ENCODE peak calls at places on chromosomes 3 and 15, in four cellular contexts. Y is HL-60, W is K562, I is GM12878. R is an unnamed sample.

GRCh38 chr3:101340591-101340990 is 20.2 kb upstream of the IMPG2 start:
- DNase-seq in W (no peak), I (no peak), Y (no peak), R (no peak)

GRCh38 chr3:129343643-129344360 is 65.1 kb downstream of the HMCES start:
- DNase-seq in I (no peak), Y (peak), W (peak), R (peak)

GRCh38 chr15:22947101-22948000 is 32.8 kb downstream of the CYFIP1 start:
- DNase-seq in W (no peak), Y (no peak), I (no peak), R (no peak)

GRCh38 chr15:60372756-60373155 is 25.0 kb downstream of the ANXA2 start:
- DNase-seq in I (no peak), W (no peak), Y (no peak), R (no peak)

GRCh38 chr3:153319691-153320552 is 157.9 kb downstream of the RAP2B start:
- DNase-seq in I (no peak), Y (no peak), W (no peak), R (no peak)

GRCh38 chr3:56855856-56856538 is 54.2 kb upstream of the ARHGEF3 start:
- DNase-seq in W (peak), I (no peak), Y (no peak), R (no peak)

GRCh38 chr3:105367063-105367405 is 325 bp downstream of the ALCAM start:
- DNase-seq in Y (no peak), W (no peak), I (no peak), R (no peak)

GRCh38 chr3:197749315-197749600 is 425 bp upstream of the FYTTD1 start:
- DNase-seq in W (peak), Y (no peak), I (no peak), R (peak)

GRCh38 chr15:63763476-63764123 is 70.1 kb downstream of the HERC1 start:
- DNase-seq in W (no peak), I (peak), Y (no peak), R (peak)

GRCh38 chr15:88036154-88036839 is 220.2 kb downstream of the NTRK3 start:
- DNase-seq in I (no peak), W (no peak), Y (no peak), R (no peak)

GRCh38 chr3:140712301-140712700 is 34.4 kb downstream of the TRIM42 start:
- DNase-seq in Y (no peak), I (no peak), W (no peak), R (no peak)

GRCh38 chr3:195181781-195182469 is 89.0 kb downstream of the XXYLT1 start:
- DNase-seq in I (no peak), W (no peak), Y (no peak), R (no peak)

GRCh38 chr3:11629716-11630115 is 14.0 kb downstream of the VGLL4 start:
- DNase-seq in I (no peak), Y (no peak), W (no peak), R (no peak)

GRCh38 chr3:39323454-39323853 is 6.1 kb upstream of the CCR8 start:
- DNase-seq in I (no peak), Y (no peak), W (no peak), R (no peak)

GRCh38 chr3:95911767-95912166 is 902.6 kb upstream of the EPHA6 start:
- DNase-seq in I (no peak), Y (no peak), W (no peak), R (no peak)

GRCh38 chr3:44712455-44713075 is at the start of gene ZNF502:
- DNase-seq in W (peak), Y (peak), I (no peak), R (peak)

GRCh38 chr15:43824302-43825246 is at the start of gene MFAP1:
- DNase-seq in I (peak), Y (peak), W (peak), R (peak)

GRCh38 chr15:90143176-90143655 is 40.9 kb upstream of the IDH2 start:
- DNase-seq in W (peak), I (no peak), Y (peak), R (peak)

GRCh38 chr3:73472429-73472828 is 152.3 kb downstream of the PDZRN3 start:
- DNase-seq in Y (no peak), W (no peak), I (no peak), R (no peak)

GRCh38 chr3:127889976-127890650 is 24.9 kb upstream of the KBTBD12 start:
- DNase-seq in Y (no peak), W (no peak), I (no peak), R (no peak)

GRCh38 chr15:67775998-67776397 is 49.3 kb upstream of the SKOR1 start:
- DNase-seq in W (no peak), Y (no peak), I (no peak), R (no peak)

GRCh38 chr3:50572158-50572557 is 2.8 kb downstream of the HEMK1 start:
- DNase-seq in W (peak), I (no peak), Y (peak), R (peak)

GRCh38 chr15:51499379-51499976 is 123.1 kb downstream of the DMXL2 start:
- DNase-seq in I (no peak), W (peak), Y (no peak), R (peak)

GRCh38 chr3:128133273-128133883 is 9.8 kb upstream of the RUVBL1 start:
- DNase-seq in Y (no peak), W (peak), I (no peak), R (no peak)

GRCh38 chr3:197368330-197368729 is 69.9 kb upstream of the DLG1 start:
- DNase-seq in Y (no peak), I (no peak), W (no peak), R (no peak)

GRCh38 chr3:65473746-65474145 is 565.0 kb downstream of the MAGI1 start:
- DNase-seq in I (no peak), W (no peak), Y (no peak), R (no peak)

GRCh38 chr15:37628507-37628906 is 305.9 kb upstream of the TMCO5A start:
- DNase-seq in I (no peak), W (no peak), Y (no peak), R (no peak)

GRCh38 chr15:22902981-22903380 is 64.5 kb downstream of the NIPA2 start:
- DNase-seq in Y (no peak), W (no peak), I (no peak), R (no peak)

GRCh38 chr3:109731639-109732473 is 394.5 kb upstream of the DPPA4 start:
- DNase-seq in W (peak), I (no peak), Y (peak), R (peak)

GRCh38 chr15:92909131-92909781 is 9.1 kb downstream of the CHD2 start:
- DNase-seq in Y (no peak), W (no peak), I (no peak), R (no peak)

GRCh38 chr15:94029495-94029894 is 201.9 kb upstream of the MCTP2 start:
- DNase-seq in Y (no peak), I (no peak), W (no peak), R (no peak)

GRCh38 chr3:194075088-194075615 is 60.8 kb upstream of the HES1 start:
- DNase-seq in I (no peak), Y (no peak), W (no peak), R (no peak)

GRCh38 chr15:87496795-87497194 is 759.7 kb downstream of the NTRK3 start:
- DNase-seq in I (no peak), W (no peak), Y (no peak), R (no peak)

GRCh38 chr3:110576962-110577361 is 494.7 kb upstream of the NECTIN3 start:
- DNase-seq in Y (no peak), W (no peak), I (no peak), R (no peak)

GRCh38 chr3:112653209-112653871 is 12.4 kb upstream of the CCDC80 start:
- DNase-seq in W (no peak), Y (no peak), I (no peak), R (no peak)

GRCh38 chr3:195061756-195062655 is 209.0 kb downstream of the XXYLT1 start:
- DNase-seq in I (no peak), Y (no peak), W (no peak), R (no peak)

GRCh38 chr3:134374791-134375541 is 719 bp upstream of the AMOTL2 start:
- DNase-seq in I (no peak), W (no peak), Y (no peak), R (no peak)

GRCh38 chr15:90232196-90232595 is 1.5 kb downstream of the CIB1 start:
- DNase-seq in Y (no peak), I (no peak), W (no peak), R (no peak)

GRCh38 chr3:38644016-38644661 is 5.3 kb downstream of the SCN5A start:
- DNase-seq in W (no peak), Y (no peak), I (no peak), R (no peak)

GRCh38 chr3:43477600-43477999 is 144.2 kb downstream of the ANO10 start:
- DNase-seq in Y (no peak), I (no peak), W (no peak), R (no peak)
- TF ChIP-seq SPI1 in Y (no peak), I (no peak), W (no peak), R (no peak)

GRCh38 chr3:155496206-155496605 is 202.7 kb upstream of the STRIT1 start:
- DNase-seq in Y (no peak), I (no peak), W (no peak), R (no peak)

GRCh38 chr3:155492841-155493240 is 199.4 kb upstream of the STRIT1 start:
- DNase-seq in Y (no peak), W (no peak), I (no peak), R (no peak)

GRCh38 chr3:155494332-155494731 is 200.8 kb upstream of the STRIT1 start:
- DNase-seq in Y (no peak), I (no peak), W (no peak), R (no peak)

GRCh38 chr3:155495387-155495786 is 201.9 kb upstream of the STRIT1 start:
- DNase-seq in I (no peak), Y (no peak), W (no peak), R (no peak)

DNA sequence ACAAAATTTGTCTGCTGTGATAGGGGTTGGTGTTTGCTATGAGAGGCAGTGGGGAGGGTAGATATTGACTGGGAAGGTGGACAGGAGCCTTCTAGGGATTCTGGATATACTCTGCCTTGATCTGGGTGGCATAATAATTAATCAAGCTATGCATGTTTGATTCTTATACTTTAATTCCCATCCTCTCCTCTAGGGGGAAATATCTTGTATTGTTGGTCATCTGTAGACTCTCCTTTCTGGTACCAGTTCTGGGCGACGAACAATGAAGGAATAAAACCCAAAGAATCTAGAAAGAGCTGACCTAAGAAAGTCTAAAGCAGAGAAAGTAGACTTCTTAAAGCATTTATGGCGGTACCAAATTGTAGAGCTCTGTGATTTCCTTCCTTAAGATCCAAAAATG is 198.2 kb upstream of the STRIT1 start:
- DNase-seq in Y (no peak), I (no peak), W (no peak), R (no peak)
- TF ChIP-seq SPI1 in Y (no peak), I (no peak), W (no peak), R (no peak)

GRCh38 chr3:172913911-172914730 is 163.6 kb downstream of the ECT2 start:
- DNase-seq in W (no peak), Y (no peak), I (no peak), R (no peak)
- TF ChIP-seq SPI1 in W (no peak), Y (no peak), I (no peak), R (no peak)

GRCh38 chr15:27767918-27768640 is 331.0 kb downstream of the OCA2 start:
- DNase-seq in I (no peak), W (no peak), Y (no peak), R (no peak)
- TF ChIP-seq SPI1 in I (no peak), W (no peak), Y (no peak), R (no peak)

GRCh38 chr15:101264911-101265641 is 12.2 kb downstream of the SELENOS start:
- DNase-seq in W (no peak), Y (no peak), I (peak), R (no peak)

GRCh38 chr15:101266787-101267186 is 10.5 kb downstream of the SELENOS start:
- DNase-seq in I (no peak), Y (no peak), W (no peak), R (no peak)

GRCh38 chr15:101269479-101270223 is 7.6 kb downstream of the SELENOS start:
- DNase-seq in W (peak), Y (no peak), I (no peak), R (no peak)

GRCh38 chr15:101266034-101266433 is 11.3 kb downstream of the SELENOS start:
- DNase-seq in I (no peak), W (no peak), Y (no peak), R (no peak)

DNA sequence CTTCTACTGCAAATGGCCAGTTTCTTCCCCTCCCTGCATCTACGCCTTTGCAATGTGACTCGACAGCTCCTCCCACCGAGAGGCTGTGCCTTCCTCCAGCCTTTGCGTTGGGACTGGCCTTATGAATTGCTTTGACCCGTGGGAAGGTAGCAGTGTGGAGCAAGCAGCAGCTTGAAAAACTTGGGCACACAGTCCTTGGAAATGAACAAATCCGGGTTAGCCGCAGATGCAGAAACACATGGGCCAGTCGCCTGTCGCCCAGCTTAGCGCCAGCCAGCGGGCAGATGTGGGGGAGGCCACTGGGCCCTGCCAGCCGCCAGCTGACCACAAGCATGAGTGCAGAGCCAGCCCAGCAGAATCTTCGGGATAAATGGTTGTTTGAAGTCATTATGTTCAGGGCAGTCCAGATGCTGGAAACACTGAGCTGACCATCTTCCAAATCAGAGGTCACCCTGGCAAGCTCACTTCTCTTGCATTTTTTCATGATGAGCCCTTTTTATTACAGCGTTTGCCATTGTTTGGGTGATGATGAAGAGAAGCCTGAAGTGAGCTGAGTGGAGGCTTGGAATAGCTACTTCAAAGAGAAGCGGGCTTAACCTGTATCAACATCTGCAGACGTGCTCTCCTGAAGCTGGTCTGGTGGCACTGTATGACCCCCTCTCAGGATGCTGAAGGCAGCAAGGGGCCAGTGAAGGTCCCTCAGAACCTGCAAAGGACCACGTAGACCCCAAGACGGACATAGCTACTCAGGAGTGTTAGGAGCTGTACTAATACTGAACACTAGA is 9.8 kb downstream of the SELENOS start:
- DNase-seq in I (no peak), Y (no peak), W (peak), R (no peak)
- TF ChIP-seq SPI1 in I (no peak), Y (no peak), W (no peak), R (no peak)

DNA sequence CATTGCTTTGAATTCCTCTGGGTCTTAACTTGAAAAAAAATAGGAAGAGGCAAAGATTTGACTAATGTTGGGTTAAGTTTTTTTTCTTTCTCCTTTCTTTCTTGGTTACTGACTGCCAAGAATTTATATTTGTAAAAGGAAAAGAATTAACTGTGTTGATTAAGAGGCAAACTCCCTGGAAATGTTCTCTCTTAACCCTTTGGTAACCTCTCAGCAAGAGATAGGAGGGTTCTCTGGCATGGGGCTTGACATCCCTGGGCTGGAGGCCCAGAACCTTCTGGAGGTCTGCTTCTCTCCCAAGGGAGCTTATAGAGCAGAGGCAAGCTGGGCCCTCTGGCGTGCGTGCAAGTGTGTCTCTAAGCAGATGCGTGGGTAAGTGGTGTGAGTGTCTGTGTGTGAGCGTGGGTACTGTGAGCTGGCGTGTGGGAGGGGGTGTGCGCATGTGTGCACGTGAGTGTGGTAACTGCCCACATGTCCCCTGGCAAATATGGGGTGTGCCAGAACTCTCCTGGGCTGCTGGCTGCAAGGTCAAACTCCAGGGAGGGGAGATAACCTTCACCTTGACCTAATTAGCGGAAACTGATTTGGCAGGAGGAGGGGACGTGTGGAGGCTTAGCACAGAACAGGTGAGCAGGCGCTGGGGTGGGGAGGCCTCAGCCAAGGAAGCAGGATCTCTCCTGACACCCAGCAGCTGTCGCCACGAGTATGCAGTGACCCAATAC is 49.4 kb upstream of the MAGEF1 start:
- DNase-seq in W (no peak), I (no peak), Y (no peak), R (no peak)
- TF ChIP-seq SPI1 in W (no peak), I (no peak), Y (no peak), R (no peak)

GRCh38 chr3:172448661-172449467 is 608 bp upstream of the GHSR start:
- DNase-seq in I (no peak), Y (no peak), W (no peak), R (peak)
- TF ChIP-seq SPI1 in I (no peak), Y (no peak), W (no peak), R (no peak)

DNA sequence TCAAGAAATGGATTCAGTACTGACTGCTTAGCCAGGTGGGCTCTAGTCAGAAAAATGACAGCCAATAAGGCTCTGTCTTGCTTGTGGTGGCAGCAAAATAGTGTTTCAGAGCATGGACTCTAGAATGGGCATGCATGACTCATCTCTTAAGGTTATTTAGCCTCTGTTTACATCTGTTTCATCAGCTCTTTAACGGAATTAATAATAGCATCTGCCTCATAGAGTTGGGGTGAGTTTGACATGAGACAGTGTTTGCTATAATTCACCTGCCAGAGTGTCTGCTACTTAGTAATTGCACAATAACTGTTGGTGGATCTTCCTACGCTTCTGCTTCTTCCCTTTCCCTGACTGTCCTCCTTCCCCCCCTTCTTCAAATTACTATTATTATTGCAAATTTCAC is 350.4 kb upstream of the SEMA6D start:
- DNase-seq in I (no peak), W (no peak), Y (no peak), R (no peak)
- TF ChIP-seq SPI1 in I (no peak), W (no peak), Y (no peak), R (no peak)

DNA sequence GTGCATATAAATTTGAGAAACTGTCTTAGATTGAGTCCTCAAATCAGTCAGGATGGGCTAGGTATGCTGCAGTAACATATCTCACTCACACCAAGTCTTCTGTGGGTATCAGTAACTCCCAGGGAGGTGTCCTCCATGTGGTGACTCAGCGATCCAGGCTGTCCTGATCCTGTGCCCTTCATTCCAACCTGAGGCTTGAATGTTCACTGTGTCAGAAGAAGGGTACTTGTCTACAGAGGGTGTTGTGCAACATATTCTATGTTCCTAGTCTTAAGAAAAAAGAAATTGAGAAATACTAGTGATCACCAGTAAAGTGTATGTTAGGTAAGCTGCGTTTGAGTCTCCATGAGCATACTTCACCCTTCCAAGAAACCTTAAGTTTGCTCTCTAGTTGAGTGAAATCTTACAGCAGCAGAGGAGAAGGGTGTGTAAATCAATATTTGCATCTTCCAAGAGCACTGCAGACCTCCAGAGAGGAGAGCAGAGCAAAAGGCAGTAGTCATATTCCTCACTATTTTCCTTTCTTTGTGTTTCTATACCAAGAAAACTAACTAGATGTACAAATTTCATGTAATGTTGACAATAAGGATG is 122.2 kb upstream of the SLC24A5 start:
- DNase-seq in Y (peak), I (no peak), W (no peak), R (no peak)
- TF ChIP-seq SPI1 in Y (no peak), I (no peak), W (no peak), R (no peak)